ENCODE peak calls at places on chromosome 12, in ten cellular contexts. M is activated CD8-positive, alpha-beta memory T cell treated with anti-CD3 and anti-CD28 coated beads for 48 hours; U is skeletal muscle cell; J is Caki2; N is stimulated activated naive CD4-positive, alpha-beta T cell; K is activated CD4-positive, alpha-beta T cell treated with anti-CD3 and anti-CD28 coated beads, Interleukin-2, amount 50 U/mL, for 1 hour; G is amygdala; H is bronchial epithelial cell; A is effector CD4-positive, alpha-beta T cell; Y is H4. R is an unnamed sample.

GRCh38 chr12:54075431-54075830 is 21.8 kb downstream of the HOXC4 start:
- DNase-seq in M (no peak), U (no peak), J (no peak), N (no peak), K (no peak), G (no peak), H (no peak), A (no peak), Y (no peak), R (no peak)

GRCh38 chr12:57844725-57845477 is 1.6 kb downstream of the CTDSP2 start:
- DNase-seq in M (no peak), U (peak), J (peak), N (no peak), K (no peak), G (no peak), H (no peak), A (no peak), Y (peak), R (peak)

GRCh38 chr12:6860942-6861341 is 6.4 kb upstream of the TPI1 start:
- DNase-seq in M (no peak), U (no peak), J (no peak), N (no peak), K (no peak), G (no peak), H (no peak), A (no peak), Y (no peak), R (no peak)

GRCh38 chr12:40144023-40144422 is 38.1 kb upstream of the SLC2A13 start:
- DNase-seq in M (no peak), U (no peak), J (no peak), N (peak), K (no peak), G (no peak), H (no peak), A (no peak), Y (no peak), R (no peak)

GRCh38 chr12:16606201-16606849 is 363 bp upstream of the LMO3 start:
- DNase-seq in M (no peak), U (no peak), J (no peak), N (no peak), K (no peak), G (no peak), H (no peak), A (no peak), Y (peak), R (peak)

GRCh38 chr12:7017870-7018349 is 366 bp downstream of the LPCAT3 start:
- DNase-seq in M (peak), U (no peak), J (no peak), N (no peak), K (no peak), G (no peak), H (no peak), A (no peak), Y (no peak), R (peak)

GRCh38 chr12:9049520-9050133 is 60.3 kb downstream of the KLRG1 start:
- DNase-seq in M (no peak), U (no peak), J (peak), N (peak), K (no peak), G (no peak), H (peak), A (peak), Y (peak), R (no peak)

GRCh38 chr12:108858399-108859074 is 1.2 kb upstream of the SSH1 start:
- DNase-seq in M (no peak), U (no peak), J (no peak), N (no peak), K (no peak), G (no peak), H (no peak), A (no peak), Y (no peak), R (peak)

GRCh38 chr12:108338915-108339657 is at the start of gene CMKLR1:
- DNase-seq in M (no peak), U (no peak), J (no peak), N (no peak), K (no peak), G (no peak), H (no peak), A (no peak), Y (no peak), R (no peak)

GRCh38 chr12:3463927-3464326 is 27.1 kb upstream of the PRMT8 start:
- DNase-seq in M (no peak), U (no peak), J (no peak), N (no peak), K (no peak), G (no peak), H (peak), A (no peak), Y (peak), R (no peak)

GRCh38 chr12:61490732-61491498 is 769.3 kb upstream of the USP15 start:
- DNase-seq in M (no peak), U (no peak), J (no peak), N (no peak), K (no peak), G (no peak), H (peak), A (no peak), Y (peak), R (no peak)

R was measured in right lobe of liver.